ENCODE peak calls at places on chromosomes 6 and 20, in four cellular contexts. C is nucleus accumbens, X is endothelial cell, E is left ventricle myocardium superior. A is an unnamed sample.

GRCh38 chr6:37048851-37049734 is 43.6 kb downstream of the FGD2 start:
- DNase-seq in C (no peak), X (no peak), E (peak; percentile 64), A (no peak)

GRCh38 chr6:15431762-15432495 is 186.1 kb downstream of the JARID2 start:
- DNase-seq in C (no peak), X (no peak), E (no peak), A (no peak)

GRCh38 chr20:51862796-51863195 is 60.5 kb upstream of the SALL4 start:
- DNase-seq in C (no peak), X (no peak), E (no peak), A (no peak)

GRCh38 chr6:25541228-25541627 is 110.8 kb upstream of the SCGN start:
- DNase-seq in C (no peak), X (no peak), E (no peak), A (no peak)

GRCh38 chr20:25043499-25044260 is 14.3 kb downstream of the ACSS1 start:
- DNase-seq in C (no peak), X (no peak), E (peak; percentile 29), A (no peak)

GRCh38 chr6:132490024-132490423 is 22.9 kb downstream of the STX7 start:
- DNase-seq in C (peak; percentile 13), X (no peak), E (no peak), A (peak; percentile 11)

GRCh38 chr6:99611148-99611547 is 4.5 kb downstream of the PRDM13 start:
- DNase-seq in C (no peak), X (no peak), E (no peak), A (no peak)

GRCh38 chr6:151731313-151731712 is 76.2 kb upstream of the ESR1 start:
- DNase-seq in C (no peak), X (no peak), E (no peak), A (no peak)

GRCh38 chr6:72175936-72176335 is 289.6 kb downstream of the RIMS1 start:
- DNase-seq in C (no peak), X (no peak), E (no peak), A (no peak)

GRCh38 chr6:134398453-134398852 is 80.5 kb upstream of the SGK1 start:
- DNase-seq in C (no peak), X (no peak), E (no peak), A (no peak)

GRCh38 chr20:63025534-63026331 is 19.0 kb upstream of the BHLHE23 start:
- DNase-seq in C (no peak), X (no peak), E (peak; percentile 35), A (no peak)

GRCh38 chr6:35558571-35558970 is 45.9 kb upstream of the TULP1 start:
- DNase-seq in C (no peak), X (no peak), E (no peak), A (no peak)

GRCh38 chr6:33066917-33067521 is 6.4 kb downstream of the HLA-DPA1 start:
- DNase-seq in C (no peak), X (no peak), E (no peak), A (no peak)

GRCh38 chr6:25229671-25230321 is 49.4 kb upstream of the CARMIL1 start:
- DNase-seq in C (no peak), X (no peak), E (no peak), A (no peak)

GRCh38 chr6:158554611-158555361 is 5.1 kb upstream of the TMEM181 start:
- DNase-seq in C (no peak), X (no peak), E (no peak), A (no peak)

GRCh38 chr6:118748311-118749062 is 97.1 kb upstream of the CEP85L start:
- DNase-seq in C (peak; percentile 49), X (no peak), E (no peak), A (peak; percentile 55)

GRCh38 chr20:55269913-55270312 is 735.4 kb downstream of the CBLN4 start:
- DNase-seq in C (no peak), X (no peak), E (no peak), A (no peak)

GRCh38 chr20:25296094-25297093 is 48.5 kb downstream of the PYGB start:
- DNase-seq in C (peak; percentile 41), X (no peak), E (no peak), A (peak; percentile 39)

GRCh38 chr6:170235726-170236125 is 55.2 kb downstream of the DLL1 start:
- DNase-seq in C (no peak), X (no peak), E (peak; percentile 5), A (no peak)

GRCh38 chr6:101208152-101208551 is 185.4 kb upstream of the GRIK2 start:
- DNase-seq in C (no peak), X (no peak), E (no peak), A (no peak)

GRCh38 chr6:163751032-163751525 is 336.6 kb downstream of the QKI start:
- DNase-seq in C (no peak), X (no peak), E (no peak), A (no peak)

GRCh38 chr6:11094411-11094851 is 797 bp downstream of the SMIM13 start:
- DNase-seq in C (no peak), X (peak; percentile 49), E (peak; percentile 53), A (peak; percentile 23)

GRCh38 chr6:71080793-71081192 is 123.9 kb upstream of the B3GAT2 start:
- DNase-seq in C (no peak), X (no peak), E (no peak), A (no peak)

GRCh38 chr20:49210101-49210749 is 9.0 kb upstream of the DDX27 start:
- DNase-seq in C (no peak), X (no peak), E (no peak), A (no peak)

GRCh38 chr6:6980999-6981581 is 126.7 kb upstream of the RREB1 start:
- DNase-seq in C (no peak), X (no peak), E (no peak), A (no peak)

GRCh38 chr6:128403618-128404444 is 116.6 kb downstream of the PTPRK start:
- DNase-seq in C (no peak), X (no peak), E (no peak), A (no peak)

GRCh38 chr6:101539510-101540245 is 146.2 kb downstream of the GRIK2 start:
- DNase-seq in C (no peak), X (no peak), E (no peak), A (no peak)

GRCh38 chr6:5660772-5661171 is 346.0 kb downstream of the NRN1 start:
- DNase-seq in C (no peak), X (no peak), E (no peak), A (no peak)

GRCh38 chr6:127468936-127469335 is 9.7 kb upstream of the KIAA0408 start:
- DNase-seq in C (no peak), X (no peak), E (no peak), A (no peak)